ENCODE peak calls at places on chromosomes 5 and 9, in six cellular contexts. T, F, E, A, H and Q are unnamed samples.

GRCh38 chr5:10354048-10354872 is 765 bp downstream of the MARCHF6 start:
- DNase-seq in T (peak), F (no peak), E (peak), A (no peak), H (no peak), Q (no peak)

GRCh38 chr5:59724482-59725392 is 168.8 kb downstream of the PDE4D start:
- DNase-seq in T (no peak), F (peak), E (peak), A (no peak), H (no peak), Q (no peak)

GRCh38 chr5:169753795-169754194 is 116.7 kb downstream of the DOCK2 start:
- DNase-seq in T (no peak), F (no peak), E (peak), A (no peak), H (no peak), Q (no peak)

GRCh38 chr5:62937661-62938558 is 359.3 kb downstream of the LRRC70 start:
- DNase-seq in T (no peak), F (no peak), E (peak), A (no peak), H (no peak), Q (no peak)

GRCh38 chr5:86951761-86952160 is 315.9 kb upstream of the RASA1 start:
- DNase-seq in T (no peak), F (no peak), E (no peak), A (no peak), H (no peak), Q (no peak)

GRCh38 chr5:157564149-157564711 is 11.3 kb downstream of the ADAM19 start:
- DNase-seq in T (no peak), F (no peak), E (no peak), A (no peak), H (no peak), Q (no peak)

GRCh38 chr9:120863833-120864232 is 13.2 kb downstream of the PHF19 start:
- DNase-seq in T (no peak), F (no peak), E (no peak), A (no peak), H (no peak), Q (no peak)

GRCh38 chr5:127793879-127794278 is 90.7 kb downstream of the CCDC192 start:
- DNase-seq in T (no peak), F (no peak), E (no peak), A (no peak), H (no peak), Q (no peak)

GRCh38 chr9:126347911-126348760 is 21.5 kb downstream of the MVB12B start:
- DNase-seq in T (peak), F (no peak), E (no peak), A (no peak), H (no peak), Q (no peak)

GRCh38 chr9:126822873-126823272 is 18.0 kb downstream of the ZBTB43 start:
- DNase-seq in T (no peak), F (no peak), E (no peak), A (no peak), H (no peak), Q (no peak)

GRCh38 chr5:146962801-146963355 is 84.3 kb upstream of the PPP2R2B start:
- DNase-seq in T (no peak), F (no peak), E (peak), A (no peak), H (no peak), Q (no peak)

GRCh38 chr5:64569880-64570279 is 64.1 kb downstream of the RGS7BP start:
- DNase-seq in T (no peak), F (no peak), E (no peak), A (no peak), H (no peak), Q (no peak)

GRCh38 chr9:18623201-18623600 is 149.2 kb downstream of the ADAMTSL1 start:
- DNase-seq in T (no peak), F (no peak), E (no peak), A (no peak), H (no peak), Q (no peak)

GRCh38 chr9:33374634-33375237 is 27.6 kb downstream of the AQP7 start:
- DNase-seq in T (peak), F (peak), E (peak), A (peak), H (peak), Q (peak)

GRCh38 chr5:4905674-4906528 is 234.2 kb upstream of the ADAMTS16 start:
- DNase-seq in T (no peak), F (no peak), E (no peak), A (no peak), H (no peak), Q (no peak)

GRCh38 chr9:79164396-79164795 is 407.4 kb upstream of the TLE4 start:
- DNase-seq in T (peak), F (no peak), E (peak), A (no peak), H (no peak), Q (no peak)

GRCh38 chr5:180785794-180786221 is 16.8 kb downstream of the MGAT1 start:
- DNase-seq in T (peak), F (no peak), E (peak), A (no peak), H (peak), Q (peak)

GRCh38 chr5:448061-448765 is 5.2 kb downstream of the EXOC3 start:
- DNase-seq in T (peak), F (no peak), E (no peak), A (no peak), H (no peak), Q (no peak)

GRCh38 chr5:124474821-124475220 is 271.6 kb downstream of the ZNF608 start:
- DNase-seq in T (no peak), F (no peak), E (peak), A (no peak), H (no peak), Q (no peak)

GRCh38 chr5:81850494-81850893 is 99.6 kb upstream of the SSBP2 start:
- DNase-seq in T (no peak), F (no peak), E (peak), A (no peak), H (no peak), Q (no peak)

GRCh38 chr9:3361115-3361514 is 164.7 kb downstream of the RFX3 start:
- DNase-seq in T (no peak), F (no peak), E (no peak), A (no peak), H (no peak), Q (no peak)

GRCh38 chr9:127194881-127195713 is 69.5 kb upstream of the GARNL3 start:
- DNase-seq in T (no peak), F (no peak), E (peak), A (no peak), H (no peak), Q (no peak)

GRCh38 chr9:6973762-6974161 is 216.0 kb downstream of the KDM4C start:
- DNase-seq in T (no peak), F (peak), E (peak), A (no peak), H (no peak), Q (no peak)

GRCh38 chr5:143913008-143913752 is 101.2 kb downstream of the HMHB1 start:
- DNase-seq in T (no peak), F (no peak), E (peak), A (no peak), H (no peak), Q (no peak)

GRCh38 chr5:170656346-170656745 is 127.2 kb upstream of the GABRP start:
- DNase-seq in T (no peak), F (no peak), E (no peak), A (no peak), H (no peak), Q (no peak)

GRCh38 chr5:175753536-175753890 is 95.6 kb downstream of the HRH2 start:
- DNase-seq in T (no peak), F (no peak), E (no peak), A (no peak), H (no peak), Q (peak)

GRCh38 chr5:33827885-33828284 is 63.9 kb downstream of the ADAMTS12 start:
- DNase-seq in T (no peak), F (no peak), E (no peak), A (no peak), H (no peak), Q (no peak)

GRCh38 chr5:54553659-54554207 is 36.2 kb downstream of the SNX18 start:
- DNase-seq in T (no peak), F (no peak), E (no peak), A (no peak), H (peak), Q (peak)

GRCh38 chr9:130940693-130941576 is 1.9 kb upstream of the FIBCD1 start:
- DNase-seq in T (peak), F (peak), E (peak), A (no peak), H (no peak), Q (peak)

GRCh38 chr5:42772265-42772993 is 15.8 kb downstream of the CCDC152 start:
- DNase-seq in T (no peak), F (no peak), E (no peak), A (no peak), H (no peak), Q (peak)

DNA sequence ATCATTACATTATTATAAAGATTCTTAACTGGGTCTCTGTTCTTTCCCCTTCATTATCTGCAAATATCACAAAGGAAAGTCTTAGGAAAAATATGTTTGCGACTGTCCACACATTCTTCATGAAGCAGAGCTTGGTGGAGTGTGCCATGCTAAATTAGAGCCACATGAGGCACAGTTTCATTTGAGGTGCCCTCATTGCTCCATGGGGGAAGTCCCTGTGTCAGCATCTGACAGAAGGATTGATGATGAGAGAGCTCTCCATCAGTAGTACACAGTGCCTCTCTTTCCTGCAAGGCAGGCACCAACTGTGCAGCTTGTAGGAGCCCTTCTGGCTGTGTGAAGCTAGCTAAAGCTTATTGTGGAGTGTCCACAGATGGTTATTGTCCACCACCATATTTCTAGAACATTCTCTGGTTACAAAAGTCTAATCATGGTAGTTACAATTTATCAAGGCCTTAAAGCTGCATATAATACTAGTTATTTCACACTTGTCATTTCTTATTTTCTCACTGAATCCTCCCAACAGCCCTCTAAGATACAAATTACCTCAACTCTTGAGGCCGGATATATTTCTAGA is 63.9 kb downstream of the C9orf152 start:
- DNase-seq in T (no peak), F (no peak), E (no peak), A (no peak), H (no peak), Q (no peak)
- TF ChIP-seq POLR2A in T (no peak), F (no peak), E (no peak), A (no peak), H (no peak), Q (no peak)

GRCh38 chr9:123718188-123718587 is 211.7 kb downstream of the DENND1A start:
- DNase-seq in T (no peak), F (no peak), E (no peak), A (no peak), H (no peak), Q (no peak)
- TF ChIP-seq POLR2A in T (no peak), F (no peak), E (no peak), A (no peak), H (no peak), Q (no peak)

DNA sequence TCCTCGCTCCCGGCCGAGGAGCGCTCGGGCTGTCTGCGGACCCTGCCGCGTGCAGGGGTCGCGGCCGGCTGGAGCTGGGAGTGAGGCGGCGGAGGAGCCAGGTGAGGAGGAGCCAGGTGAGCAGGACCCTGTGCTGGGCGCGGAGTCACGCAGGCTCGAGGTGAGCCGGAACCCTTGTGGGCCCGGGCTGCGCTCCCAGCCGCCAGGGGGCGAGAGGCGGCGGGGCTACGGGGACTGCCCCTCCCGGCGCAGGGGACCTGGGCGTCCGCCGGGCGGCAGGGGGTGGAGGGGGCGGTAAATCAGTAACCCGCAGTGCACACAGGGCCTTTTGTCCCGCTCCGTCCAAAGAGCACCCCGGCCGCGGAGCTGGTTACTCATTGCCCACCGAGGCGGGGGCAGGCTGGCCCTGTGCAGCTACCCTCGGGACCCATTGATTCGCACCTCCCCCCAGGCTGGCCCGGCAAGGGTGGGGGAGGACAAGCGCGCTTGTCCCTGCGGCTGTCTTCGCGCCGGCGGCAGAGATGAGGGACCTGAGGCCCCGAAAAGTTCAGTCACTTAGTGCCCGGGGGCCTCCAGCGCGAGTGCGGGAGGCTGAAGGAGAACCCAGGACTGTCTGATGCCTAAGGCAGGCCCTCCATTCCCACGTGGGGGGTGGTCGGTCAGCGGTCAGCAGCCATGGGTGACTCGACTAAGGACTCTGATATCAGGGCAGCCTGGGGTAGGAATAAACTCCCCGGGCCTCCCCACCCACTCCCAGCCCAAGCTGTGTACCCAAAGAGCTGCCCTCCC is 397 bp downstream of the FGFR4 start:
- DNase-seq in T (peak), F (peak), E (no peak), A (no peak), H (no peak), Q (no peak)
- TF ChIP-seq POLR2A in T (no peak), F (no peak), E (no peak), A (no peak), H (no peak), Q (no peak)

GRCh38 chr9:136439550-136440408 is at the start of gene INPP5E:
- DNase-seq in T (peak), F (peak), E (peak), A (no peak), H (no peak), Q (peak)
- TF ChIP-seq POLR2A in T (no peak), F (peak), E (peak), A (no peak), H (no peak), Q (no peak)

GRCh38 chr5:142664634-142665033 is 21.3 kb downstream of the FGF1 start:
- DNase-seq in T (no peak), F (no peak), E (no peak), A (no peak), H (no peak), Q (no peak)
- TF ChIP-seq POLR2A in T (no peak), F (no peak), E (no peak), A (no peak), H (no peak), Q (no peak)

GRCh38 chr9:114803886-114804285 is 2.0 kb downstream of the TNFSF15 start:
- DNase-seq in T (no peak), F (no peak), E (peak), A (no peak), H (no peak), Q (no peak)

GRCh38 chr9:114805670-114806551 is at the start of gene TNFSF15:
- DNase-seq in T (peak), F (peak), E (peak), A (no peak), H (no peak), Q (no peak)

GRCh38 chr9:114806571-114806970 is 732 bp upstream of the TNFSF15 start:
- DNase-seq in T (no peak), F (no peak), E (no peak), A (no peak), H (no peak), Q (no peak)

GRCh38 chr9:114803459-114803858 is 2.4 kb downstream of the TNFSF15 start:
- DNase-seq in T (no peak), F (no peak), E (no peak), A (no peak), H (no peak), Q (no peak)

GRCh38 chr9:114804504-114804903 is 1.3 kb downstream of the TNFSF15 start:
- DNase-seq in T (peak), F (no peak), E (peak), A (no peak), H (no peak), Q (no peak)
- TF ChIP-seq POLR2A in T (no peak), F (no peak), E (no peak), A (no peak), H (no peak), Q (no peak)

DNA sequence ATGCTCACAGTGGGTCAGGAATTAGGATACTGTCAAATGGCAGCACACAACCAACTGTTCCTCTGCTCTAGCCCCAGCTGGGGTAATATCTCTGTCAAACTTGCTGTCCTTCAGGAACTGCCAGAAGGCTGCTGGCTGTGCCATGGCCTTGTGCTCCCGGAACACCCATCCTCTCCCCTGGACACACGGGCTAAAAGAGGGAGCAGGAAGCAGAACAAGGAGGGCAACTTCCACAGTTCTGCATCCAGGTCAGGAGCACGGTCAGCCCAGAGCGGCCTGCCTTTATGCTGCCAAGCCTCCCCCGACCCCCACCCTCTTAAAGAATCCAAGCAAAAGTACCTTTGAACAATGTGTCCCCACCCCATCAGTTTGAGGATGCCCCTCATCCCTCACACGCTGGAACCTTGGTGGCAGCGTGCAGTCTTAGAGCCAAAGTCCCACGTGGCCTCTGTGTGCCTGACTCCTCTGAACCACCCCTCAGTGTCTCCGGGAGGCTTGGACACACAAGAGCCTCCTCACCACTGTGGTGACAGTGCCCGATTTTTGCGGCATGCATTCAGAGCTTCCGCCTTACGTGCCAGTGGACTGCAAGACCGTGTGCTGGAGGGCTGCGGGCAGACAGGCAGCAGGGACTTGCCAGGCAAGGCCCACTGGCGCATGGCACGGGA is 60.7 kb downstream of the PSMB7 start:
- DNase-seq in T (no peak), F (no peak), E (no peak), A (no peak), H (no peak), Q (peak)
- TF ChIP-seq POLR2A in T (no peak), F (peak), E (no peak), A (no peak), H (no peak), Q (no peak)

GRCh38 chr9:85185486-85186217 is 516.1 kb downstream of the NTRK2 start:
- DNase-seq in T (no peak), F (no peak), E (no peak), A (no peak), H (no peak), Q (no peak)
- TF ChIP-seq POLR2A in T (no peak), F (no peak), E (no peak), A (no peak), H (no peak), Q (no peak)